ENCODE peak calls at places on chromosomes 2 and 18, in ten cellular contexts. A, O, K, B, F, W, U, V, P and D are unnamed samples.

GRCh38 chr2:95282458-95282857 is 8.2 kb downstream of the PROM2 start:
- DNase-seq in A (no peak), O (no peak), K (no peak), B (no peak), F (no peak), W (no peak), U (no peak), V (no peak), P (no peak), D (no peak)

GRCh38 chr18:303011-303410 is 35.2 kb upstream of the THOC1 start:
- DNase-seq in A (no peak), O (no peak), K (no peak), B (no peak), F (no peak), W (no peak), U (no peak), V (no peak), P (no peak), D (no peak)

GRCh38 chr2:163465440-163465839 is 270.4 kb downstream of the FIGN start:
- DNase-seq in A (no peak), O (no peak), K (no peak), B (no peak), F (peak; percentile 68), W (no peak), U (no peak), V (no peak), P (no peak), D (no peak)

GRCh38 chr2:196184919-196185318 is 13.5 kb upstream of the STK17B start:
- DNase-seq in A (no peak), O (no peak), K (no peak), B (no peak), F (no peak), W (no peak), U (no peak), V (no peak), P (no peak), D (no peak)

GRCh38 chr18:35189510-35189909 is 51.3 kb upstream of the ZNF397 start:
- DNase-seq in A (no peak), O (no peak), K (no peak), B (no peak), F (no peak), W (no peak), U (no peak), V (no peak), P (no peak), D (no peak)

GRCh38 chr2:149313512-149313972 is 16.8 kb upstream of the LYPD6 start:
- DNase-seq in A (peak; percentile 16), O (peak; percentile 9), K (no peak), B (peak; percentile 72), F (peak; percentile 33), W (peak; percentile 45), U (peak; percentile 82), V (peak; percentile 12), P (no peak), D (peak; percentile 62)

GRCh38 chr2:182366625-182367024 is 60.2 kb downstream of the PDE1A start:
- DNase-seq in A (peak; percentile 80), O (no peak), K (no peak), B (no peak), F (peak; percentile 96), W (peak; percentile 88), U (no peak), V (peak; percentile 59), P (no peak), D (no peak)

GRCh38 chr2:58240595-58240937 is 559 bp downstream of the FANCL start:
- DNase-seq in A (no peak), O (no peak), K (no peak), B (no peak), F (no peak), W (no peak), U (no peak), V (peak; percentile 30), P (no peak), D (no peak)

GRCh38 chr18:74399225-74399887 is 57.8 kb downstream of the DIPK1C start:
- DNase-seq in A (no peak), O (no peak), K (no peak), B (no peak), F (no peak), W (no peak), U (no peak), V (no peak), P (no peak), D (no peak)

GRCh38 chr2:61834893-61835292 is 19.0 kb downstream of the FAM161A start:
- DNase-seq in A (no peak), O (no peak), K (no peak), B (no peak), F (peak; percentile 12), W (no peak), U (no peak), V (no peak), P (no peak), D (no peak)

GRCh38 chr2:10120158-10120937 is 2.2 kb upstream of the RRM2 start:
- DNase-seq in A (peak; percentile 89), O (peak; percentile 90), K (peak; percentile 99), B (peak; percentile 99), F (peak; percentile 90), W (peak; percentile 98), U (peak; percentile 92), V (peak; percentile 90), P (peak; percentile 98), D (peak; percentile 94)

GRCh38 chr18:55634545-55634944 is 46.6 kb upstream of the TCF4 start:
- DNase-seq in A (no peak), O (no peak), K (no peak), B (no peak), F (peak; percentile 91), W (no peak), U (no peak), V (peak; percentile 64), P (no peak), D (no peak)

GRCh38 chr18:49855711-49856110 is 42.4 kb upstream of the ACAA2 start:
- DNase-seq in A (no peak), O (no peak), K (no peak), B (no peak), F (no peak), W (no peak), U (no peak), V (no peak), P (no peak), D (no peak)

GRCh38 chr18:41875094-41875780 is 79.8 kb upstream of the PIK3C3 start:
- DNase-seq in A (no peak), O (no peak), K (no peak), B (no peak), F (peak; percentile 66), W (no peak), U (no peak), V (peak; percentile 61), P (no peak), D (no peak)

GRCh38 chr18:43949291-43949690 is 672.0 kb upstream of the SYT4 start:
- DNase-seq in A (no peak), O (no peak), K (no peak), B (no peak), F (no peak), W (no peak), U (no peak), V (no peak), P (no peak), D (no peak)

GRCh38 chr2:26269571-26270170 is 24.9 kb downstream of the HADHB start:
- DNase-seq in A (no peak), O (no peak), K (no peak), B (no peak), F (no peak), W (no peak), U (peak; percentile 18), V (no peak), P (no peak), D (peak; percentile 36)

GRCh38 chr18:80137976-80138375 is 28.9 kb downstream of the ADNP2 start:
- DNase-seq in A (no peak), O (no peak), K (no peak), B (no peak), F (no peak), W (no peak), U (no peak), V (no peak), P (peak; percentile 55), D (no peak)

DNA sequence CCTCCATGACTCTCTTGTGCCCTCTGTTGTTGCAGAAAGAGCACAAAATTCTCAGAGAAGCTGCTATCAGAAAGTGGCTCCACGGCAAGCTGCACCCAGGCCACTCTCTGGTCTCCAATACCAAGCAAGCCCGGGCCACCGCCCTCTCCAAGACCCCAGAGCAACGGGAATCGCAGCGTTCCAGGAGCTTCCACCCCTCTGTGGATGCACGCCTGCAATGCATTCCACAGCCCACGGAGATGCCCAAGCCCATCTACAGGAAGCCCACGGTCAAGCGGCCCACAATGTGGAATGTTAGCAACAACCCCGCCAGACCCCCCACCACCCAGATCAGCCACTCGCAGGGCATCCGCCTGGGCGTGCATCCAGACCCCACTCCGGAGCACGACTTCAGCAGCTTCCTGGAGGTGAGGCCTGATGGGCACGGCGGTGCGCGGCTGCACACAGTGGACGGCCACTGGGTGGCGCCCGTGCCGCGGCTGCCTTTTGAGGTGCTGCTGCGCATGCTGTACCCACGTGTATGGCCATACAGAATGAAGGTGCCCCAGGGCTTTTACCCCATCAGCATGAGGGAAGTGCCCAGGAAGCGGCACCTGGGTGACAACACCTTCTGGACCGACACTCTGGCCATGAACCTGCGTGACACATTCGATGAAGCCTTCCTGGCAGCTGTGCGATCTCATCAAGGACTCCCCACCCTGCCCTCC is 6.3 kb downstream of the ANKRD53 start:
- DNase-seq in A (no peak), O (peak; percentile 62), K (peak; percentile 33), B (peak; percentile 83), F (peak; percentile 46), W (peak; percentile 67), U (peak; percentile 90), V (peak; percentile 46), P (peak; percentile 88), D (peak; percentile 89)
- TF ChIP-seq CTCF in A (peak; percentile 42), O (peak; percentile 83), K (peak; percentile 36), B (peak; percentile 88), F (peak; percentile 77), W (peak; percentile 67), U (peak; percentile 99), V (peak; percentile 94), P (peak; percentile 87), D (peak; percentile 91)

GRCh38 chr2:85134255-85135065 is 1.3 kb downstream of the TCF7L1 start:
- DNase-seq in A (peak; percentile 51), O (peak; percentile 51), K (no peak), B (peak; percentile 63), F (peak; percentile 50), W (no peak), U (peak; percentile 45), V (peak; percentile 65), P (no peak), D (no peak)
- TF ChIP-seq CTCF in A (no peak), O (peak; percentile 11), K (no peak), B (no peak), F (no peak), W (no peak), U (no peak), V (no peak), P (no peak), D (no peak)

DNA sequence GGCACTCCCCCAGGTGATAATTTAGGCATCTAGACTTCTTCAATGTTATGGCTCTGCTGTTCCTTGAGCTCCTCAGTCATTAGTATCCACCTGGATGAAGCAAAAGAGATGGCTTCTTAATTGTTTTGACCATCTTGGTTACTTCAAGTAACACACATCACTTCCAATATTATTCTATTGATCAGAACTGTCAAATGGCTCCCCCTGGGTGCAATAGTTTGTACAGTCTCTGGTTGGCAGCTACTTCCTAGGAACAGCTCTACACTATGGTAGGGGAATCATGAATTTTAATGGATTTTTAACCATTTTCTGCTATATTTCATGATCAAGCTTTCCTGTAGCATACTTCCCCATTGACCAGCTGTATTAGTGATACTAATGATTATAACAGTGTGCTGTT is 157.0 kb downstream of the NYAP2 start:
- DNase-seq in A (no peak), O (no peak), K (no peak), B (no peak), F (no peak), W (no peak), U (no peak), V (no peak), P (no peak), D (no peak)
- TF ChIP-seq CTCF in A (no peak), O (no peak), K (peak; percentile 11), B (peak; percentile 48), F (no peak), W (no peak), U (no peak), V (peak; percentile 7), P (no peak), D (no peak)

GRCh38 chr18:28995319-28995718 is 818.4 kb upstream of the CDH2 start:
- DNase-seq in A (no peak), O (no peak), K (no peak), B (no peak), F (no peak), W (no peak), U (no peak), V (no peak), P (no peak), D (no peak)
- TF ChIP-seq CTCF in A (no peak), O (peak; percentile 39), K (no peak), B (peak; percentile 42), F (peak; percentile 37), W (no peak), U (no peak), V (peak; percentile 35), P (no peak), D (no peak)